ENCODE peak calls at places on chromosomes 16 and 17, in six cellular contexts. I is T-helper 2 cell, R is body of pancreas, W is GM18507, A is GM10248, Q is A172. L is an unnamed sample.

GRCh38 chr17:34675605-34676004 is 96.2 kb downstream of the TMEM132E start:
- DNase-seq in R (no peak), W (no peak), A (peak; percentile 4), I (no peak), Q (no peak), L (no peak)

GRCh38 chr16:30359871-30360170 is 4.7 kb upstream of the CD2BP2 start:
- DNase-seq in A (no peak), R (no peak), Q (no peak), W (no peak), I (no peak), L (no peak)

GRCh38 chr16:27315333-27316037 is 1.7 kb downstream of the IL4R start:
- DNase-seq in W (no peak), A (no peak), R (peak; percentile 75), I (no peak), Q (peak; percentile 83), L (peak; percentile 96)

GRCh38 chr17:27466748-27467375 is 10.6 kb downstream of the KSR1 start:
- DNase-seq in R (no peak), I (no peak), Q (no peak), A (peak; percentile 80), W (peak; percentile 59), L (no peak)

GRCh38 chr16:14104066-14104465 is 32.9 kb downstream of the MRTFB start:
- DNase-seq in A (peak; percentile 21), W (no peak), I (no peak), R (no peak), Q (no peak), L (no peak)

GRCh38 chr17:19750835-19751234 is 2.7 kb upstream of the ALDH3A1 start:
- DNase-seq in A (no peak), I (no peak), R (no peak), W (no peak), Q (peak; percentile 81), L (peak; percentile 66)

GRCh38 chr16:17258848-17259713 is 211.7 kb downstream of the XYLT1 start:
- DNase-seq in I (no peak), W (peak; percentile 54), A (peak; percentile 82), Q (no peak), R (peak; percentile 45), L (no peak)

GRCh38 chr17:81294512-81295030 is 536 bp downstream of the SLC38A10 start:
- DNase-seq in W (no peak), A (no peak), Q (no peak), R (peak; percentile 44), I (no peak), L (peak; percentile 9)

GRCh38 chr16:50932348-50932916 is 190.5 kb downstream of the CYLD start:
- DNase-seq in W (no peak), Q (no peak), A (no peak), R (no peak), I (no peak), L (no peak)

GRCh38 chr17:40541060-40541872 is 24.0 kb downstream of the CCR7 start:
- DNase-seq in A (no peak), R (no peak), I (no peak), Q (no peak), W (no peak), L (no peak)

GRCh38 chr16:80914379-80915078 is 92.2 kb downstream of the CMC2 start:
- DNase-seq in I (no peak), W (no peak), Q (no peak), A (no peak), R (no peak), L (no peak)

GRCh38 chr17:37802712-37803416 is 58.0 kb upstream of the HNF1B start:
- DNase-seq in I (no peak), Q (peak; percentile 69), A (no peak), R (peak; percentile 55), W (no peak), L (no peak)

GRCh38 chr17:74089869-74090464 is 113.5 kb upstream of the RPL38 start:
- DNase-seq in A (peak; percentile 73), W (peak; percentile 26), Q (peak; percentile 46), R (peak; percentile 18), I (no peak), L (peak; percentile 40)

GRCh38 chr17:45759761-45760160 is 24.4 kb upstream of the CRHR1 start:
- DNase-seq in R (no peak), A (no peak), W (no peak), Q (peak; percentile 16), I (no peak), L (no peak)

GRCh38 chr16:17345043-17345442 is 125.7 kb downstream of the XYLT1 start:
- DNase-seq in Q (no peak), A (no peak), I (no peak), R (peak; percentile 67), W (no peak), L (no peak)

GRCh38 chr16:1877089-1877488 is 5.1 kb upstream of the MEIOB start:
- DNase-seq in Q (no peak), I (no peak), W (no peak), A (no peak), R (no peak), L (no peak)

GRCh38 chr17:34841467-34841866 is 119.8 kb downstream of the CCT6B start:
- DNase-seq in Q (no peak), W (no peak), R (no peak), I (no peak), A (no peak), L (no peak)

GRCh38 chr17:4344926-4345325 is 21.5 kb downstream of the UBE2G1 start:
- DNase-seq in R (no peak), Q (no peak), A (no peak), I (no peak), W (no peak), L (no peak)

GRCh38 chr17:82734987-82735866 is at the start of gene FN3K:
- DNase-seq in A (no peak), R (peak; percentile 72), W (no peak), I (no peak), Q (peak; percentile 35), L (peak; percentile 29)

GRCh38 chr17:33674685-33675084 is 381.6 kb upstream of the ASIC2 start:
- DNase-seq in A (peak; percentile 67), W (peak; percentile 35), Q (peak; percentile 53), R (peak; percentile 60), I (no peak), L (peak; percentile 46)

GRCh38 chr17:16342979-16343378 is 10.3 kb downstream of the CENPV start:
- DNase-seq in W (no peak), Q (no peak), R (no peak), I (no peak), A (no peak), L (no peak)